ENCODE peak calls at places on chromosomes 7 and 10, in nine cellular contexts. One of them, this sample, is unnamed. For H3K36me3 and H3K27me3, the result is how much of the 10 kb centered on the place peaks cover.

GRCh38 chr7:21941570-21942224 is 4.0 kb downstream of the CDCA7L start:
- DNase-seq in spleen: no peak
- DNase-seq in ovary: no peak
- DNase-seq in GM23338: no peak
- DNase-seq in transverse colon: no peak
- DNase-seq in fibroblast of lung: no peak
- DNase-seq in astrocyte: peak
- DNase-seq in hepatocyte: peak
- DNase-seq in adrenal gland: peak
- DNase-seq in this sample: peak

GRCh38 chr10:71774916-71775702 is 1.8 kb upstream of the VSIR start:
- DNase-seq in spleen: peak
- DNase-seq in ovary: peak
- DNase-seq in GM23338: no peak
- DNase-seq in transverse colon: peak
- DNase-seq in fibroblast of lung: no peak
- DNase-seq in astrocyte: no peak
- DNase-seq in hepatocyte: no peak
- DNase-seq in adrenal gland: peak
- DNase-seq in this sample: peak

GRCh38 chr10:114010316-114010715 is 33.4 kb upstream of the ADRB1 start:
- DNase-seq in spleen: no peak
- DNase-seq in ovary: no peak
- DNase-seq in GM23338: no peak
- DNase-seq in transverse colon: no peak
- DNase-seq in fibroblast of lung: no peak
- DNase-seq in astrocyte: no peak
- DNase-seq in hepatocyte: no peak
- DNase-seq in adrenal gland: no peak
- DNase-seq in this sample: no peak

GRCh38 chr10:63798599-63799498 is 277.6 kb downstream of the REEP3 start:
- DNase-seq in spleen: no peak
- DNase-seq in ovary: peak
- DNase-seq in GM23338: peak
- DNase-seq in transverse colon: peak
- DNase-seq in fibroblast of lung: peak
- DNase-seq in astrocyte: peak
- DNase-seq in hepatocyte: peak
- DNase-seq in adrenal gland: peak
- DNase-seq in this sample: peak

GRCh38 chr10:7239312-7239985 is 171.4 kb downstream of the SFMBT2 start:
- DNase-seq in spleen: no peak
- DNase-seq in ovary: no peak
- DNase-seq in GM23338: no peak
- DNase-seq in transverse colon: no peak
- DNase-seq in fibroblast of lung: no peak
- DNase-seq in astrocyte: no peak
- DNase-seq in hepatocyte: no peak
- DNase-seq in adrenal gland: no peak
- DNase-seq in this sample: no peak

GRCh38 chr7:81846398-81846797 is 76.6 kb upstream of the HGF start:
- DNase-seq in spleen: no peak
- DNase-seq in ovary: no peak
- DNase-seq in GM23338: no peak
- DNase-seq in transverse colon: no peak
- DNase-seq in fibroblast of lung: peak
- DNase-seq in astrocyte: peak
- DNase-seq in hepatocyte: peak
- DNase-seq in adrenal gland: peak
- DNase-seq in this sample: no peak

GRCh38 chr10:89550509-89550908 is 15.1 kb upstream of the SLC16A12 start:
- DNase-seq in spleen: no peak
- DNase-seq in ovary: no peak
- DNase-seq in GM23338: no peak
- DNase-seq in transverse colon: no peak
- DNase-seq in fibroblast of lung: peak
- DNase-seq in astrocyte: no peak
- DNase-seq in hepatocyte: peak
- DNase-seq in adrenal gland: no peak
- DNase-seq in this sample: peak

GRCh38 chr7:143193880-143194279 is 10.7 kb downstream of the TAS2R39 start:
- DNase-seq in spleen: no peak
- DNase-seq in ovary: no peak
- DNase-seq in GM23338: no peak
- DNase-seq in transverse colon: no peak
- DNase-seq in fibroblast of lung: no peak
- DNase-seq in astrocyte: no peak
- DNase-seq in hepatocyte: no peak
- DNase-seq in adrenal gland: no peak
- DNase-seq in this sample: no peak

GRCh38 chr10:14701466-14701865 is 73.2 kb downstream of the FAM107B start:
- DNase-seq in spleen: no peak
- DNase-seq in ovary: no peak
- DNase-seq in GM23338: no peak
- DNase-seq in transverse colon: no peak
- DNase-seq in fibroblast of lung: no peak
- DNase-seq in astrocyte: no peak
- DNase-seq in hepatocyte: no peak
- DNase-seq in adrenal gland: no peak
- DNase-seq in this sample: no peak

GRCh38 chr10:86945361-86946214 is 11.8 kb downstream of the MMRN2 start:
- DNase-seq in spleen: no peak
- DNase-seq in ovary: peak
- DNase-seq in GM23338: peak
- DNase-seq in transverse colon: no peak
- DNase-seq in fibroblast of lung: no peak
- DNase-seq in astrocyte: no peak
- DNase-seq in hepatocyte: peak
- DNase-seq in adrenal gland: no peak
- DNase-seq in this sample: no peak

GRCh38 chr7:123719481-123719806 is 29.4 kb downstream of the WASL start:
- DNase-seq in spleen: no peak
- DNase-seq in ovary: no peak
- DNase-seq in GM23338: no peak
- DNase-seq in transverse colon: no peak
- DNase-seq in fibroblast of lung: no peak
- DNase-seq in astrocyte: no peak
- DNase-seq in hepatocyte: no peak
- DNase-seq in adrenal gland: no peak
- DNase-seq in this sample: no peak

GRCh38 chr7:96361116-96361857 is 39.4 kb upstream of the SLC25A13 start:
- DNase-seq in spleen: no peak
- DNase-seq in ovary: no peak
- DNase-seq in GM23338: no peak
- DNase-seq in transverse colon: no peak
- DNase-seq in fibroblast of lung: no peak
- DNase-seq in astrocyte: no peak
- DNase-seq in hepatocyte: no peak
- DNase-seq in adrenal gland: no peak
- DNase-seq in this sample: peak

GRCh38 chr7:52147240-52147639 is 830.6 kb upstream of the COBL start:
- DNase-seq in spleen: no peak
- DNase-seq in ovary: no peak
- DNase-seq in GM23338: no peak
- DNase-seq in transverse colon: no peak
- DNase-seq in fibroblast of lung: no peak
- DNase-seq in astrocyte: no peak
- DNase-seq in hepatocyte: peak
- DNase-seq in adrenal gland: no peak
- DNase-seq in this sample: no peak

GRCh38 chr10:124743188-124744046 is 761 bp downstream of the FAM53B start:
- DNase-seq in spleen: peak
- DNase-seq in ovary: peak
- DNase-seq in GM23338: peak
- DNase-seq in transverse colon: no peak
- DNase-seq in fibroblast of lung: peak
- DNase-seq in astrocyte: no peak
- DNase-seq in hepatocyte: peak
- DNase-seq in adrenal gland: no peak
- DNase-seq in this sample: peak

GRCh38 chr10:15363031-15363430 is 8.1 kb downstream of the FAM171A1 start:
- DNase-seq in spleen: no peak
- DNase-seq in ovary: no peak
- DNase-seq in GM23338: no peak
- DNase-seq in transverse colon: no peak
- DNase-seq in fibroblast of lung: no peak
- DNase-seq in astrocyte: no peak
- DNase-seq in hepatocyte: no peak
- DNase-seq in adrenal gland: no peak
- DNase-seq in this sample: no peak

GRCh38 chr7:155166108-155166507 is 96.0 kb downstream of the HTR5A start:
- DNase-seq in spleen: no peak
- DNase-seq in ovary: no peak
- DNase-seq in GM23338: no peak
- DNase-seq in transverse colon: no peak
- DNase-seq in fibroblast of lung: peak
- DNase-seq in astrocyte: no peak
- DNase-seq in hepatocyte: no peak
- DNase-seq in adrenal gland: no peak
- DNase-seq in this sample: no peak

DNA sequence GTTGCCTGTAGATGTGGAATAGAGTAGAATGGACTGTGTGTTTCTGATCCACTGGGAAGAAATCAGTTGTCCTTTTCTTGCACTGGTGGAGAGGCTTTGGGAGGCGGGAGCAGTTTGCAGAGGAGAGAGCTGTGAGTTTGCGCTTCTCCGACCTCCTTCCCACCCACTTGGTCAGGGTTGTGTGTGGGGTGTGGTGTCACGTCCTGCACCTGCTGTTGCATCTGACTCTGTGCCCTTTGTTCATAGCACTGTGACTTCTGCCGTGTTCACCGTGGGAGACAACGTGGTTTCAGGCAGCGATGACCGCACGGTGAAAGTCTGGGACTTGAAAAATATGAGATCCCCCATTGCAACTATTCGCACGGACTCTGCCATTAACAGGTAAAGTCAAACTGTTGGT is 67.8 kb downstream of the WDR37 start:
- DNase-seq in spleen: no peak
- DNase-seq in ovary: no peak
- DNase-seq in GM23338: no peak
- DNase-seq in transverse colon: no peak
- DNase-seq in fibroblast of lung: no peak
- DNase-seq in astrocyte: no peak
- DNase-seq in hepatocyte: no peak
- DNase-seq in adrenal gland: no peak
- DNase-seq in this sample: no peak
- H3K36me3 ChIP-seq in spleen: half or more
- H3K36me3 ChIP-seq in ovary: under half
- H3K36me3 ChIP-seq in GM23338: under half
- H3K36me3 ChIP-seq in transverse colon: under half
- H3K36me3 ChIP-seq in fibroblast of lung: under half
- H3K36me3 ChIP-seq in astrocyte: under half
- H3K36me3 ChIP-seq in hepatocyte: under half
- H3K36me3 ChIP-seq in adrenal gland: under half
- H3K36me3 ChIP-seq in this sample: under half

GRCh38 chr7:111005445-111005844 is 85.5 kb upstream of the LRRN3 start:
- DNase-seq in spleen: no peak
- DNase-seq in ovary: no peak
- DNase-seq in GM23338: no peak
- DNase-seq in transverse colon: no peak
- DNase-seq in fibroblast of lung: no peak
- DNase-seq in astrocyte: peak
- DNase-seq in hepatocyte: no peak
- DNase-seq in adrenal gland: no peak
- DNase-seq in this sample: no peak
- H3K4me3 ChIP-seq in spleen: no peak
- H3K4me3 ChIP-seq in ovary: no peak
- H3K4me3 ChIP-seq in GM23338: no peak
- H3K4me3 ChIP-seq in transverse colon: no peak
- H3K4me3 ChIP-seq in fibroblast of lung: no peak
- H3K4me3 ChIP-seq in astrocyte: no peak
- H3K4me3 ChIP-seq in hepatocyte: no peak
- H3K4me3 ChIP-seq in adrenal gland: no peak
- H3K4me3 ChIP-seq in this sample: no peak

GRCh38 chr7:38185395-38185920 is 7.4 kb downstream of the STARD3NL start:
- DNase-seq in spleen: no peak
- DNase-seq in ovary: no peak
- DNase-seq in GM23338: no peak
- DNase-seq in transverse colon: no peak
- DNase-seq in fibroblast of lung: no peak
- DNase-seq in astrocyte: no peak
- DNase-seq in hepatocyte: no peak
- DNase-seq in adrenal gland: no peak
- DNase-seq in this sample: no peak

GRCh38 chr7:38187794-38188472 is 9.9 kb downstream of the STARD3NL start:
- DNase-seq in spleen: no peak
- DNase-seq in ovary: no peak
- DNase-seq in GM23338: no peak
- DNase-seq in transverse colon: no peak
- DNase-seq in fibroblast of lung: no peak
- DNase-seq in astrocyte: no peak
- DNase-seq in hepatocyte: no peak
- DNase-seq in adrenal gland: no peak
- DNase-seq in this sample: no peak

GRCh38 chr7:38186593-38187314 is 8.7 kb downstream of the STARD3NL start:
- DNase-seq in spleen: no peak
- DNase-seq in ovary: no peak
- DNase-seq in GM23338: no peak
- DNase-seq in transverse colon: no peak
- DNase-seq in fibroblast of lung: peak
- DNase-seq in astrocyte: peak
- DNase-seq in hepatocyte: no peak
- DNase-seq in adrenal gland: no peak
- DNase-seq in this sample: peak

GRCh38 chr7:38189256-38189938 is 11.4 kb downstream of the STARD3NL start:
- DNase-seq in spleen: no peak
- DNase-seq in ovary: no peak
- DNase-seq in GM23338: no peak
- DNase-seq in transverse colon: no peak
- DNase-seq in fibroblast of lung: no peak
- DNase-seq in astrocyte: no peak
- DNase-seq in hepatocyte: no peak
- DNase-seq in adrenal gland: no peak
- DNase-seq in this sample: no peak

DNA sequence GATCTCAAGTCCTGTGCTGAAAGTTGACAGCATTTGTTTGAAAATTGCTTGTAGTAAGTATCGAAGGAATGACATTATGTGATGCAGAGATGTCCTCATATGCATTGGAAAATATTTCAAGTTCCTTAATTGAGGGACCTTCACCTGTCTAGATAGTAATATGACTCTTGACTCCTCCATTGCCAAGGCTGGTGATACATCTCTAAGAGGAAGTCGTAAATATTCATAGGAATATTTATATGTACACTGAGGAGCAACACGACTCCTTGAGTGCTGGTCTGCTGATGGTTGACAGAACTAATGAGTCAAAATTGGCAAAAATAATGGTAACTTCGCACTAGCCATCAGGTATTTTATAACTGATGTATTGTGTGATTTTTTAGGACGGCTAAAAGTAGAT is 7.9 kb downstream of the STARD3NL start:
- DNase-seq in spleen: no peak
- DNase-seq in ovary: no peak
- DNase-seq in GM23338: no peak
- DNase-seq in transverse colon: no peak
- DNase-seq in fibroblast of lung: no peak
- DNase-seq in astrocyte: no peak
- DNase-seq in hepatocyte: no peak
- DNase-seq in adrenal gland: no peak
- DNase-seq in this sample: no peak
- H3K27me3 ChIP-seq in spleen: under half
- H3K27me3 ChIP-seq in ovary: under half
- H3K27me3 ChIP-seq in GM23338: under half
- H3K27me3 ChIP-seq in transverse colon: under half
- H3K27me3 ChIP-seq in fibroblast of lung: under half
- H3K27me3 ChIP-seq in astrocyte: under half
- H3K27me3 ChIP-seq in hepatocyte: under half
- H3K27me3 ChIP-seq in adrenal gland: under half
- H3K27me3 ChIP-seq in this sample: under half

GRCh38 chr7:44985900-44986217 is 7.0 kb upstream of the MYO1G start:
- DNase-seq in spleen: no peak
- DNase-seq in ovary: no peak
- DNase-seq in GM23338: no peak
- DNase-seq in transverse colon: no peak
- DNase-seq in fibroblast of lung: no peak
- DNase-seq in astrocyte: no peak
- DNase-seq in hepatocyte: no peak
- DNase-seq in adrenal gland: no peak
- DNase-seq in this sample: no peak
- H3K36me3 ChIP-seq in spleen: under half
- H3K36me3 ChIP-seq in ovary: under half
- H3K36me3 ChIP-seq in GM23338: under half
- H3K36me3 ChIP-seq in transverse colon: under half
- H3K36me3 ChIP-seq in fibroblast of lung: under half
- H3K36me3 ChIP-seq in astrocyte: under half
- H3K36me3 ChIP-seq in hepatocyte: under half
- H3K36me3 ChIP-seq in adrenal gland: under half
- H3K36me3 ChIP-seq in this sample: under half

This sample was measured in MG63.